ENCODE peak calls at places on chromosomes 11 and 22, in seven cellular contexts. G is A549, F is HCT116, U is Peyer's patch, P is esophagus muscularis mucosa, O is sigmoid colon, C is esophagus squamous epithelium. V is an unnamed sample.
A peak's percentile ranks its signal among the peaks of the same experiment; 100 is the strongest.

GRCh38 chr22:24553597-24554315 is 1.2 kb downstream of the GUCD1 start:
- DNase-seq in O (peak; percentile 70), U (peak; percentile 69), P (no peak), F (no peak), C (no peak), G (no peak), V (peak; percentile 64)

GRCh38 chr11:15055620-15056356 is 17.6 kb upstream of the CALCB start:
- DNase-seq in F (no peak), C (no peak), P (no peak), U (no peak), O (no peak), G (no peak), V (no peak)

GRCh38 chr11:13311570-13311969 is 34.0 kb downstream of the BMAL1 start:
- DNase-seq in O (no peak), G (no peak), F (no peak), P (no peak), C (no peak), U (no peak), V (no peak)

GRCh38 chr22:44795701-44796630 is 43.6 kb downstream of the ARHGAP8 start:
- DNase-seq in C (no peak), P (no peak), O (no peak), G (no peak), U (no peak), F (no peak), V (no peak)

GRCh38 chr11:93757924-93758865 is 16.7 kb downstream of the C11orf54 start:
- DNase-seq in U (no peak), G (no peak), F (no peak), O (no peak), P (peak; percentile 45), C (no peak), V (no peak)

GRCh38 chr11:41497974-41498373 is 38.5 kb upstream of the LRRC4C start:
- DNase-seq in C (no peak), G (no peak), F (no peak), P (no peak), U (no peak), O (no peak), V (no peak)

GRCh38 chr11:115503083-115503885 is 931 bp downstream of the CADM1 start:
- DNase-seq in C (no peak), O (peak; percentile 81), P (no peak), G (peak; percentile 71), F (no peak), U (peak; percentile 66), V (peak; percentile 72)

GRCh38 chr11:29306527-29306926 is 710.3 kb downstream of the KCNA4 start:
- DNase-seq in O (no peak), U (no peak), C (no peak), P (no peak), F (no peak), G (no peak), V (no peak)

GRCh38 chr11:77966338-77966737 is 28.1 kb downstream of the INTS4 start:
- DNase-seq in P (no peak), C (no peak), G (no peak), U (no peak), F (no peak), O (no peak), V (no peak)

GRCh38 chr11:111308140-111308539 is 9.8 kb downstream of the POU2AF3 start:
- DNase-seq in O (no peak), U (peak; percentile 92), C (no peak), F (no peak), P (peak; percentile 68), G (peak; percentile 58), V (no peak)

GRCh38 chr11:7538023-7538422 is 24.2 kb downstream of the PPFIBP2 start:
- DNase-seq in F (no peak), P (peak; percentile 93), U (no peak), C (no peak), G (no peak), O (peak; percentile 73), V (peak; percentile 66)

GRCh38 chr11:16938061-16938460 is 76.2 kb downstream of the PLEKHA7 start:
- DNase-seq in C (no peak), P (no peak), O (no peak), F (no peak), G (no peak), U (no peak), V (no peak)

GRCh38 chr11:2903672-2904011 is 18.1 kb upstream of the CDKN1C start:
- DNase-seq in O (no peak), C (no peak), U (peak; percentile 79), F (no peak), P (no peak), G (no peak), V (no peak)

GRCh38 chr11:63574856-63575602 is 11.8 kb upstream of the PLAAT2 start:
- DNase-seq in P (no peak), O (peak; percentile 83), F (no peak), G (no peak), C (no peak), U (peak; percentile 71), V (peak; percentile 62)

GRCh38 chr11:70225629-70226582 is 22.8 kb downstream of the FADD start:
- DNase-seq in F (no peak), P (no peak), C (no peak), O (no peak), G (no peak), U (peak; percentile 92), V (no peak)

GRCh38 chr11:130159139-130159538 is 443 bp upstream of the ST14 start:
- DNase-seq in U (no peak), P (no peak), G (no peak), O (no peak), C (no peak), F (no peak), V (no peak)

GRCh38 chr22:41951898-41952474 is at the start of gene SMIM45:
- DNase-seq in P (no peak), O (no peak), F (no peak), G (no peak), U (no peak), C (no peak), V (no peak)

GRCh38 chr11:70495351-70496310 is 97.3 kb downstream of the CTTN start:
- DNase-seq in O (peak; percentile 46), G (no peak), U (no peak), F (no peak), P (no peak), C (no peak), V (no peak)

GRCh38 chr11:134510641-134511040 is 98.6 kb upstream of the B3GAT1 start:
- DNase-seq in U (peak; percentile 41), C (no peak), O (peak; percentile 55), P (no peak), F (no peak), G (no peak), V (no peak)

GRCh38 chr11:128565881-128566280 is 21.5 kb downstream of the ETS1 start:
- DNase-seq in C (no peak), F (no peak), P (no peak), O (no peak), U (peak; percentile 71), G (no peak), V (no peak)

GRCh38 chr11:2837096-2837601 is 48.4 kb downstream of the CDKN1C start:
- DNase-seq in P (no peak), U (peak; percentile 71), G (peak; percentile 42), F (peak; percentile 18), O (peak; percentile 93), C (no peak), V (peak; percentile 46)

GRCh38 chr11:117808768-117809167 is 11.8 kb upstream of the DSCAML1 start:
- DNase-seq in U (peak; percentile 63), G (peak; percentile 44), O (no peak), F (no peak), P (no peak), C (no peak), V (no peak)
- H3K27ac ChIP-seq in U (peak overlapping the region; percentile 41), G (peak overlapping the region; percentile 62), O (peak overlapping the region; percentile 52), F (no peak overlapping the region), P (peak overlapping the region; percentile 49), C (peak overlapping the region; percentile 71), V (peak overlapping the region; percentile 24)

GRCh38 chr11:64917663-64917995 is 620 bp upstream of the ATG2A start:
- DNase-seq in P (no peak), U (no peak), C (no peak), O (no peak), G (no peak), F (no peak), V (no peak)

GRCh38 chr11:64915366-64915887 is 1.6 kb downstream of the ATG2A start:
- DNase-seq in G (no peak), P (no peak), U (no peak), O (no peak), C (no peak), F (no peak), V (no peak)

GRCh38 chr11:64916848-64917662 is at the start of gene ATG2A:
- DNase-seq in G (peak; percentile 99), P (peak; percentile 100), O (peak; percentile 100), F (peak; percentile 99), C (peak; percentile 97), U (peak; percentile 100), V (peak; percentile 99)

GRCh38 chr11:64918056-64918455 is 1.0 kb upstream of the ATG2A start:
- DNase-seq in U (no peak), F (no peak), G (peak; percentile 32), P (no peak), O (peak; percentile 60), C (no peak), V (no peak)

GRCh38 chr11:64916040-64916847 is 765 bp downstream of the ATG2A start:
- DNase-seq in O (peak; percentile 82), U (peak; percentile 82), P (no peak), G (peak; percentile 76), C (no peak), F (no peak), V (peak; percentile 39)
- TF ChIP-seq POLR2A in O (no peak), U (no peak), P (no peak), G (no peak), C (no peak), F (no peak), V (no peak)

GRCh38 chr11:45180888-45181594 is 34.6 kb downstream of the PRDM11 start:
- DNase-seq in U (peak; percentile 78), G (peak; percentile 65), O (peak; percentile 88), C (no peak), P (no peak), F (peak; percentile 31), V (peak; percentile 59)
- H3K4me3 ChIP-seq in U (peak overlapping the region; percentile 88), G (peak overlapping the region; percentile 64), O (peak overlapping the region; percentile 69), C (peak overlapping the region; percentile 74), P (peak overlapping the region; percentile 77), F (peak overlapping the region; percentile 56), V (peak overlapping the region; percentile 48)

DNA sequence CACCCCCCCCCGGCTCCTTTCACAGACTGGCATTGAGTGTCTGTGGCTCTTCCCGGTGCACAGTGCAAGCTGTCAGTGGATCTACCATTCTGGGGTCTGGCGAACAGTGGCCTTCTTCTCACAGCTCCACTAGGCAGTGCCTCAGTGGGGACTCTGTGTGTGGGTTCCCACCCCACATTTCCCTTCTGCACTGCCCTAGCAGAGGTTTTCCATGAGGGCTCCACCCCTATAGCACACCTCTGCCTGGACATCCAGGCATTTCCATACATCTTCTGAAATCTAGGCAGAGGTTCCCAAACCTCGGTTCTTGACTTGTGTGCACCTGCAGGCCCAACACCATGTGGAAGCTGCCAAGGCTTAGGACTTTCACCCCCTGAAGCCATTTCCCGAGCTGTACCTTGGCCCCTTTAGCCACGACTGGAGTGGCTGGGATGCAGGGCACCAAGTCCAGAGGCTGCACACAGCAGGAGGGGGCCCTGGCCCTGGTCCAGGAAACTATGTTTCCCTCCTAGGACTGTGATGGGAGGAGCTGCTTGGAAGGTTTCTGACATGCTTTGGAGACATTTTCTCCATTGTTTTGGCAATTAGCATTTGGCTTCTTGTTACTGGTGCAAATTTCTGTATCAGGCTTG is 26.0 kb downstream of the BCL2L13 start:
- DNase-seq in F (no peak), G (no peak), U (peak; percentile 54), O (no peak), C (no peak), P (no peak), V (no peak)
- H3K27ac ChIP-seq in F (no peak overlapping the region), G (no peak overlapping the region), U (no peak overlapping the region), O (no peak overlapping the region), C (no peak overlapping the region), P (no peak overlapping the region), V (no peak overlapping the region)